ENCODE peak calls at places on chromosomes 11 and 22, in five cellular contexts. One of them, this sample, is unnamed.

GRCh38 chr11:123545726-123546125 is 108.7 kb downstream of the SCN3B start:
- DNase-seq in HFFc6: no peak
- DNase-seq in NCI-H1105: no peak
- DNase-seq in NT2/D1: no peak
- DNase-seq in stimulated activated CD4-positive, alpha-beta T cell treated with anti-CD3 and anti-CD28 coated beads, Interleukin-1b, Interleukin-23, amount 100 ng/mL, for 1 hour: no peak
- DNase-seq in this sample: no peak

GRCh38 chr11:67372993-67373915 is at the start of gene CLCF1:
- DNase-seq in NT2/D1: no peak
- DNase-seq in NCI-H1105: peak; percentile 12
- DNase-seq in HFFc6: peak; percentile 70
- DNase-seq in stimulated activated CD4-positive, alpha-beta T cell treated with anti-CD3 and anti-CD28 coated beads, Interleukin-1b, Interleukin-23, amount 100 ng/mL, for 1 hour: peak; percentile 63
- DNase-seq in this sample: peak; percentile 88

GRCh38 chr11:102111787-102112653 is 1.8 kb downstream of the YAP1 start:
- DNase-seq in stimulated activated CD4-positive, alpha-beta T cell treated with anti-CD3 and anti-CD28 coated beads, Interleukin-1b, Interleukin-23, amount 100 ng/mL, for 1 hour: no peak
- DNase-seq in NT2/D1: no peak
- DNase-seq in NCI-H1105: no peak
- DNase-seq in HFFc6: peak; percentile 92
- DNase-seq in this sample: peak; percentile 61

GRCh38 chr11:111748035-111748804 is 18.0 kb downstream of the PPP2R1B start:
- DNase-seq in NCI-H1105: no peak
- DNase-seq in stimulated activated CD4-positive, alpha-beta T cell treated with anti-CD3 and anti-CD28 coated beads, Interleukin-1b, Interleukin-23, amount 100 ng/mL, for 1 hour: no peak
- DNase-seq in HFFc6: no peak
- DNase-seq in NT2/D1: no peak
- DNase-seq in this sample: no peak

GRCh38 chr11:130705670-130706421 is 210.4 kb downstream of the SNX19 start:
- DNase-seq in NT2/D1: no peak
- DNase-seq in stimulated activated CD4-positive, alpha-beta T cell treated with anti-CD3 and anti-CD28 coated beads, Interleukin-1b, Interleukin-23, amount 100 ng/mL, for 1 hour: no peak
- DNase-seq in HFFc6: no peak
- DNase-seq in NCI-H1105: no peak
- DNase-seq in this sample: no peak

GRCh38 chr22:19696504-19697276 is 17.6 kb upstream of the SEPTIN5 start:
- DNase-seq in NT2/D1: no peak
- DNase-seq in HFFc6: no peak
- DNase-seq in NCI-H1105: no peak
- DNase-seq in stimulated activated CD4-positive, alpha-beta T cell treated with anti-CD3 and anti-CD28 coated beads, Interleukin-1b, Interleukin-23, amount 100 ng/mL, for 1 hour: no peak
- DNase-seq in this sample: no peak

GRCh38 chr22:50118557-50119168 is 28.9 kb downstream of the MOV10L1 start:
- DNase-seq in NCI-H1105: no peak
- DNase-seq in HFFc6: peak; percentile 80
- DNase-seq in NT2/D1: no peak
- DNase-seq in stimulated activated CD4-positive, alpha-beta T cell treated with anti-CD3 and anti-CD28 coated beads, Interleukin-1b, Interleukin-23, amount 100 ng/mL, for 1 hour: no peak
- DNase-seq in this sample: no peak

GRCh38 chr11:127800989-127801688 is 786.2 kb downstream of the ETS1 start:
- DNase-seq in HFFc6: no peak
- DNase-seq in NT2/D1: no peak
- DNase-seq in NCI-H1105: no peak
- DNase-seq in stimulated activated CD4-positive, alpha-beta T cell treated with anti-CD3 and anti-CD28 coated beads, Interleukin-1b, Interleukin-23, amount 100 ng/mL, for 1 hour: no peak
- DNase-seq in this sample: no peak

GRCh38 chr22:24588370-24588755 is 4.5 kb downstream of the LRRC75B start:
- DNase-seq in stimulated activated CD4-positive, alpha-beta T cell treated with anti-CD3 and anti-CD28 coated beads, Interleukin-1b, Interleukin-23, amount 100 ng/mL, for 1 hour: no peak
- DNase-seq in NCI-H1105: no peak
- DNase-seq in HFFc6: no peak
- DNase-seq in NT2/D1: no peak
- DNase-seq in this sample: peak; percentile 89

GRCh38 chr11:35974878-35975578 is 31.2 kb downstream of the LDLRAD3 start:
- DNase-seq in stimulated activated CD4-positive, alpha-beta T cell treated with anti-CD3 and anti-CD28 coated beads, Interleukin-1b, Interleukin-23, amount 100 ng/mL, for 1 hour: no peak
- DNase-seq in NT2/D1: no peak
- DNase-seq in NCI-H1105: no peak
- DNase-seq in HFFc6: no peak
- DNase-seq in this sample: no peak

GRCh38 chr11:128896356-128896755 is 5.2 kb downstream of the KCNJ5 start:
- DNase-seq in stimulated activated CD4-positive, alpha-beta T cell treated with anti-CD3 and anti-CD28 coated beads, Interleukin-1b, Interleukin-23, amount 100 ng/mL, for 1 hour: no peak
- DNase-seq in HFFc6: no peak
- DNase-seq in NT2/D1: no peak
- DNase-seq in NCI-H1105: no peak
- DNase-seq in this sample: no peak

GRCh38 chr11:14518820-14519219 is 1.4 kb downstream of the PSMA1 start:
- DNase-seq in NT2/D1: no peak
- DNase-seq in stimulated activated CD4-positive, alpha-beta T cell treated with anti-CD3 and anti-CD28 coated beads, Interleukin-1b, Interleukin-23, amount 100 ng/mL, for 1 hour: no peak
- DNase-seq in HFFc6: no peak
- DNase-seq in NCI-H1105: no peak
- DNase-seq in this sample: no peak

GRCh38 chr11:119120639-119121007 is 757 bp upstream of the HINFP start:
- DNase-seq in NCI-H1105: peak; percentile 45
- DNase-seq in HFFc6: peak; percentile 38
- DNase-seq in stimulated activated CD4-positive, alpha-beta T cell treated with anti-CD3 and anti-CD28 coated beads, Interleukin-1b, Interleukin-23, amount 100 ng/mL, for 1 hour: no peak
- DNase-seq in NT2/D1: no peak
- DNase-seq in this sample: no peak

GRCh38 chr11:26204110-26204509 is 127.8 kb upstream of the ANO3 start:
- DNase-seq in HFFc6: no peak
- DNase-seq in NCI-H1105: no peak
- DNase-seq in NT2/D1: no peak
- DNase-seq in stimulated activated CD4-positive, alpha-beta T cell treated with anti-CD3 and anti-CD28 coated beads, Interleukin-1b, Interleukin-23, amount 100 ng/mL, for 1 hour: no peak
- DNase-seq in this sample: no peak

GRCh38 chr22:41197808-41198585 is 7.1 kb upstream of the L3MBTL2 start:
- DNase-seq in stimulated activated CD4-positive, alpha-beta T cell treated with anti-CD3 and anti-CD28 coated beads, Interleukin-1b, Interleukin-23, amount 100 ng/mL, for 1 hour: no peak
- DNase-seq in NT2/D1: no peak
- DNase-seq in HFFc6: peak; percentile 28
- DNase-seq in NCI-H1105: peak; percentile 42
- DNase-seq in this sample: no peak

GRCh38 chr11:123682976-123683375 is 28.6 kb upstream of the SCN3B start:
- DNase-seq in NCI-H1105: no peak
- DNase-seq in HFFc6: no peak
- DNase-seq in NT2/D1: no peak
- DNase-seq in stimulated activated CD4-positive, alpha-beta T cell treated with anti-CD3 and anti-CD28 coated beads, Interleukin-1b, Interleukin-23, amount 100 ng/mL, for 1 hour: no peak
- DNase-seq in this sample: no peak

GRCh38 chr22:36111316-36111715 is 49.2 kb downstream of the APOL3 start:
- DNase-seq in stimulated activated CD4-positive, alpha-beta T cell treated with anti-CD3 and anti-CD28 coated beads, Interleukin-1b, Interleukin-23, amount 100 ng/mL, for 1 hour: no peak
- DNase-seq in NT2/D1: no peak
- DNase-seq in NCI-H1105: no peak
- DNase-seq in HFFc6: no peak
- DNase-seq in this sample: no peak

GRCh38 chr11:1442163-1442562 is 44.4 kb downstream of the MOB2 start:
- DNase-seq in NCI-H1105: no peak
- DNase-seq in stimulated activated CD4-positive, alpha-beta T cell treated with anti-CD3 and anti-CD28 coated beads, Interleukin-1b, Interleukin-23, amount 100 ng/mL, for 1 hour: no peak
- DNase-seq in HFFc6: no peak
- DNase-seq in NT2/D1: no peak
- DNase-seq in this sample: no peak

GRCh38 chr11:93196816-93197382 is 892 bp downstream of the SLC36A4 start:
- DNase-seq in stimulated activated CD4-positive, alpha-beta T cell treated with anti-CD3 and anti-CD28 coated beads, Interleukin-1b, Interleukin-23, amount 100 ng/mL, for 1 hour: no peak
- DNase-seq in NT2/D1: no peak
- DNase-seq in HFFc6: no peak
- DNase-seq in NCI-H1105: no peak
- DNase-seq in this sample: no peak

GRCh38 chr11:88695701-88696414 is 358.3 kb upstream of the CTSC start:
- DNase-seq in stimulated activated CD4-positive, alpha-beta T cell treated with anti-CD3 and anti-CD28 coated beads, Interleukin-1b, Interleukin-23, amount 100 ng/mL, for 1 hour: no peak
- DNase-seq in NCI-H1105: no peak
- DNase-seq in NT2/D1: no peak
- DNase-seq in HFFc6: no peak
- DNase-seq in this sample: no peak

GRCh38 chr11:85595285-85595884 is 31.8 kb downstream of the DLG2 start:
- DNase-seq in NT2/D1: no peak
- DNase-seq in HFFc6: peak; percentile 50
- DNase-seq in NCI-H1105: peak; percentile 27
- DNase-seq in stimulated activated CD4-positive, alpha-beta T cell treated with anti-CD3 and anti-CD28 coated beads, Interleukin-1b, Interleukin-23, amount 100 ng/mL, for 1 hour: no peak
- DNase-seq in this sample: no peak